ENCODE peak calls at places on chromosomes 11 and 22, in five cellular contexts. V is lower lobe of right lung, T is HCT116, K is SJSA1, N is left ventricle myocardium inferior. S is an unnamed sample.

GRCh38 chr22:19446603-19447387 is 716 bp downstream of the C22orf39 start:
- DNase-seq in N (no peak), T (no peak), K (no peak), V (no peak), S (no peak)

GRCh38 chr11:76221365-76221764 is 15.1 kb upstream of the WNT11 start:
- DNase-seq in K (no peak), N (no peak), T (no peak), V (no peak), S (no peak)

GRCh38 chr11:104917259-104918112 is 19.2 kb upstream of the CASP12 start:
- DNase-seq in N (no peak), K (no peak), T (no peak), V (no peak), S (no peak)

GRCh38 chr22:49886346-49887073 is 31.7 kb downstream of the ALG12 start:
- DNase-seq in T (no peak), N (no peak), K (no peak), V (no peak), S (no peak)

GRCh38 chr11:14898286-14899086 is 6.5 kb upstream of the CYP2R1 start:
- DNase-seq in V (no peak), K (no peak), T (no peak), N (no peak), S (no peak)

GRCh38 chr11:45644981-45645889 is 20.2 kb downstream of the CHST1 start:
- DNase-seq in K (no peak), V (no peak), T (no peak), N (no peak), S (no peak)

GRCh38 chr22:29726512-29727247 is 6.9 kb downstream of the CABP7 start:
- DNase-seq in K (no peak), T (no peak), V (no peak), N (no peak), S (no peak)

GRCh38 chr11:69153661-69154060 is 2.1 kb upstream of the SMIM38 start:
- DNase-seq in V (no peak), T (no peak), N (no peak), K (peak; percentile 81), S (no peak)

GRCh38 chr22:21025763-21026755 is 6.3 kb downstream of the SLC7A4 start:
- DNase-seq in T (no peak), K (no peak), N (no peak), V (no peak), S (no peak)

GRCh38 chr11:134950692-134951304 is 538.8 kb upstream of the B3GAT1 start:
- DNase-seq in V (no peak), T (no peak), N (no peak), K (peak; percentile 19), S (no peak)

GRCh38 chr11:103631841-103632240 is 404.6 kb upstream of the DDI1 start:
- DNase-seq in V (no peak), N (no peak), K (no peak), T (no peak), S (no peak)

GRCh38 chr11:92300871-92301270 is 76.3 kb downstream of the FAT3 start:
- DNase-seq in V (no peak), N (no peak), K (no peak), T (no peak), S (no peak)

GRCh38 chr11:47979378-47980092 is 824 bp upstream of the PTPRJ start:
- DNase-seq in T (no peak), N (no peak), K (peak; percentile 23), V (no peak), S (no peak)

GRCh38 chr22:39932918-39933649 is 27.1 kb upstream of the TMA7B start:
- DNase-seq in V (no peak), K (peak; percentile 18), T (peak; percentile 35), N (no peak), S (no peak)

GRCh38 chr11:128859563-128860441 is 7.3 kb downstream of the KCNJ1 start:
- DNase-seq in N (peak; percentile 76), V (peak; percentile 86), T (peak; percentile 68), K (no peak), S (peak; percentile 93)

GRCh38 chr11:28657378-28658030 is 549.3 kb downstream of the METTL15 start:
- DNase-seq in T (no peak), K (peak; percentile 22), V (no peak), N (no peak), S (no peak)

GRCh38 chr11:92745186-92745585 is 224.3 kb upstream of the MTNR1B start:
- DNase-seq in T (no peak), V (no peak), N (no peak), K (no peak), S (no peak)

GRCh38 chr11:6545917-6546605 is 49.0 kb downstream of the DNHD1 start:
- DNase-seq in V (no peak), T (no peak), K (no peak), N (peak; percentile 43), S (no peak)

GRCh38 chr11:55707029-55707428 is 45.0 kb downstream of the OR4C6 start:
- DNase-seq in T (no peak), V (no peak), K (peak; percentile 5), N (no peak), S (no peak)

GRCh38 chr22:38175206-38176118 is 6.2 kb downstream of the PLA2G6 start:
- DNase-seq in V (no peak), T (no peak), K (no peak), N (no peak), S (no peak)
- H3K27ac ChIP-seq in V (peak overlapping the region; percentile 79), T (no peak overlapping the region), K (peak overlapping the region; percentile 92), N (peak overlapping the region; percentile 90), S (peak overlapping the region; percentile 55)

GRCh38 chr11:32821917-32822560 is 7.7 kb upstream of the PRRG4 start:
- DNase-seq in K (no peak), T (no peak), N (no peak), V (no peak), S (no peak)
- H3K4me3 ChIP-seq in K (no peak overlapping the region), T (no peak overlapping the region), N (no peak overlapping the region), V (no peak overlapping the region), S (no peak overlapping the region)

GRCh38 chr22:37518509-37519267 is 527 bp downstream of the CARD10 start:
- DNase-seq in T (no peak), N (no peak), K (peak; percentile 31), V (no peak), S (peak; percentile 80)

GRCh38 chr22:37517826-37518450 is 1.3 kb downstream of the CARD10 start:
- DNase-seq in K (no peak), T (no peak), N (no peak), V (no peak), S (no peak)

GRCh38 chr22:37515902-37516301 is 3.3 kb downstream of the CARD10 start:
- DNase-seq in N (no peak), T (no peak), V (no peak), K (no peak), S (peak; percentile 77)

GRCh38 chr22:37514526-37515051 is 4.6 kb downstream of the CARD10 start:
- DNase-seq in T (no peak), N (no peak), K (no peak), V (no peak), S (peak; percentile 54)

GRCh38 chr22:37516456-37516855 is 2.8 kb downstream of the CARD10 start:
- DNase-seq in T (no peak), N (no peak), K (no peak), V (no peak), S (no peak)
- H3K4me1 ChIP-seq in T (peaks cover 59% of the 10 kb centered on the region), N (peaks cover 58% of the 10 kb centered on the region), K (peaks cover 53% of the 10 kb centered on the region), V (peaks cover 24% of the 10 kb centered on the region), S (peaks cover 25% of the 10 kb centered on the region)

DNA sequence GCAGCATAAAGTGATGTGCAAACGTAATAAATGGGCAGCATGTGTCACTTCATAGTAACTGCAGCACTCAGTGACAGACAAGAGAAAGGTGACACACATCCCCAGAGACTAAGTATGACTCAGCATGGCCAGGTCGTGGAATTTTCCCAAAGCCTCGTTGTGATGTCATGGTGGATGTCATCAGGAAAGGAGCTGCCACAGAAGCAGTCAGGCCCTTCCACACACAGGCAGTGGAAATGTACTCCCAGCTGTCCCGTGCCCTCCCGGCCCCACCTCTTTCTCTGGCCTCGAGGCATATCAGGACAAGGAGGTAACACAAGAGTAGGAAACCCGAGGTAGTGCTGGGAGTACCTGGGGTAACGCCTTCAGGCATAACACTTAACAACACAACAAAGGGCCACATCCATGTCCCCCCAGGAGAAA is 8.1 kb downstream of the PC start:
- DNase-seq in T (peak; percentile 90), N (no peak), V (no peak), K (peak; percentile 91), S (no peak)
- H3K27ac ChIP-seq in T (peak overlapping the region; percentile 73), N (no peak overlapping the region), V (no peak overlapping the region), K (peak overlapping the region; percentile 30), S (no peak overlapping the region)

GRCh38 chr22:41933411-41934177 is 7.0 kb upstream of the TNFRSF13C start:
- DNase-seq in V (no peak), K (no peak), N (no peak), T (no peak), S (no peak)
- H3K4me3 ChIP-seq in V (no peak overlapping the region), K (no peak overlapping the region), N (no peak overlapping the region), T (no peak overlapping the region), S (no peak overlapping the region)

GRCh38 chr11:65916391-65916790 is 2.5 kb downstream of the C11orf68 start:
- DNase-seq in T (no peak), N (no peak), V (no peak), K (no peak), S (no peak)

GRCh38 chr11:65915821-65916251 is 3.0 kb downstream of the C11orf68 start:
- DNase-seq in N (peak; percentile 71), K (peak; percentile 100), T (peak; percentile 89), V (peak; percentile 69), S (peak; percentile 90)

GRCh38 chr11:65917077-65917433 is 1.8 kb downstream of the C11orf68 start:
- DNase-seq in V (no peak), N (no peak), T (no peak), K (no peak), S (no peak)

GRCh38 chr11:65917434-65918210 is 1.2 kb downstream of the C11orf68 start:
- DNase-seq in K (no peak), N (no peak), V (no peak), T (no peak), S (peak; percentile 74)

GRCh38 chr11:65915101-65915820 is 3.6 kb downstream of the C11orf68 start:
- DNase-seq in K (no peak), N (no peak), T (no peak), V (no peak), S (no peak)
- H3K4me1 ChIP-seq in K (peaks cover 89% of the 10 kb centered on the region), N (peaks cover 67% of the 10 kb centered on the region), T (peaks cover 85% of the 10 kb centered on the region), V (peaks cover 54% of the 10 kb centered on the region), S (peaks cover 45% of the 10 kb centered on the region)

GRCh38 chr11:130834886-130835285 is 81.4 kb downstream of the SNX19 start:
- DNase-seq in N (no peak), K (no peak), V (no peak), T (no peak), S (no peak)

GRCh38 chr11:130840683-130841082 is 75.6 kb downstream of the SNX19 start:
- DNase-seq in V (no peak), T (no peak), N (no peak), K (no peak), S (no peak)

GRCh38 chr11:130837194-130837593 is 79.1 kb downstream of the SNX19 start:
- DNase-seq in T (no peak), V (no peak), N (no peak), K (no peak), S (no peak)

GRCh38 chr11:130839950-130840666 is 76.2 kb downstream of the SNX19 start:
- DNase-seq in T (no peak), N (no peak), K (no peak), V (no peak), S (no peak)
- H3K27ac ChIP-seq in T (no peak overlapping the region), N (peak overlapping the region; percentile 27), K (no peak overlapping the region), V (peak overlapping the region; percentile 19), S (no peak overlapping the region)